ENCODE peak calls at places on chromosomes 6 and 20, in six cellular contexts. L is MM.1S, N is left ventricle myocardium inferior, P is foreskin keratinocyte, F is heart left ventricle, T is brain microvascular endothelial cell. X is an unnamed sample.
A peak's percentile ranks its signal among the peaks of the same experiment; 100 is the strongest.

GRCh38 chr20:46808565-46808964 is 86.1 kb upstream of the EYA2 start:
- DNase-seq in L (no peak), N (no peak), P (no peak), F (no peak), T (no peak), X (no peak)

GRCh38 chr6:37511910-37512399 is 12.3 kb upstream of the CCDC167 start:
- DNase-seq in L (no peak), N (no peak), P (no peak), F (no peak), T (no peak), X (no peak)

GRCh38 chr6:168155193-168155592 is 76.2 kb upstream of the FRMD1 start:
- DNase-seq in L (no peak), N (no peak), P (peak; percentile 19), F (no peak), T (peak; percentile 59), X (no peak)

GRCh38 chr20:34334654-34335407 is 28.2 kb upstream of the ITCH start:
- DNase-seq in L (no peak), N (no peak), P (no peak), F (no peak), T (no peak), X (no peak)

GRCh38 chr20:56360133-56360898 is 1.5 kb downstream of the FAM210B start:
- DNase-seq in L (no peak), N (no peak), P (no peak), F (no peak), T (no peak), X (no peak)

GRCh38 chr6:111605100-111605748 is 454 bp downstream of the TRAF3IP2 start:
- DNase-seq in L (peak; percentile 54), N (peak; percentile 81), P (no peak), F (peak; percentile 83), T (peak; percentile 66), X (peak; percentile 82)

GRCh38 chr6:53702316-53702715 is 36.8 kb upstream of the KLHL31 start:
- DNase-seq in L (no peak), N (no peak), P (no peak), F (no peak), T (no peak), X (no peak)

GRCh38 chr20:843908-844307 is 10.4 kb downstream of the FAM110A start:
- DNase-seq in L (no peak), N (no peak), P (peak; percentile 64), F (no peak), T (no peak), X (no peak)

GRCh38 chr6:149318581-149319286 is 1.2 kb downstream of the TAB2 start:
- DNase-seq in L (peak; percentile 43), N (no peak), P (no peak), F (no peak), T (no peak), X (no peak)
- H3K27ac ChIP-seq in L (peak overlapping the region; percentile 38), N (peak overlapping the region; percentile 99), P (peak overlapping the region; percentile 10), F (peak overlapping the region; percentile 97), T (peak overlapping the region; percentile 34), X (peak overlapping the region; percentile 97)

DNA sequence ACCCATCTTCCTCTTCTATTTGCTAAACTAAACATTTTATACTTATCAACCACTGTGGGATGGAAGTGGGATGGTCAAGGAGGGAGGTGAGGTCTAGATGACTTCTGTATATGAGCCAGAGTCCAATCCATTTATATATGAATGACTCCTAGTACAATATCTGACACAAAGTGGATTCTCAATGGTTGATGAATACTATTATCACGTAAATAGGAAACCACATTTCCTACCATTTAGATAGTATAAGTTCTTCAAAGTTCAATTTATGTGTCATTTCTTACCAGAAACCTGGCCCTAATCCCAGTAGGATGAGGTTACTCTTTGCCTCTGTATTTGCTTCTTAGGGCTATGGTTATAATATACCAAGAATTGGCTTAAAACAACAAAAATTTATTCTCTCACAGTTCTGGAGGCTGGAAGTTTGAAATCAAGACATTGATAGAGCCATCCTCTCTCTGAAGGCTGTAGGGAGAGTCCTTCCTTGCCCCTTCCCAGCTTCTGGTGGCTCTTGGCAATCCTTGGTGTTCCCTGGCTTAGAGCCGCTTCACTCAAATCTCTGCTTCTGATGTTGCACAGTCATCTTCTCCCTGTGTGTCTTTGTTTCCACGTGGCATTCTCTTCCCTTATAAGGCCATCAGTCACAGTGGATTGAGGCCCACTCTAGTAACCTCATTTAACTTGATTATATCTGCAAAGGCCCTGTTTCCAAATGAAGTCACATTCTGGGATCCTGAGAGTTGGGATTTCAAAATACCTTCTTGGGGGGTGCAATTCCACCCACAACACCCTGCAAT is 41.0 kb upstream of the RAB23 start:
- DNase-seq in L (no peak), N (no peak), P (peak; percentile 45), F (no peak), T (peak; percentile 92), X (no peak)
- H3K27ac ChIP-seq in L (no peak overlapping the region), N (peak overlapping the region; percentile 64), P (no peak overlapping the region), F (peak overlapping the region; percentile 66), T (peak overlapping the region; percentile 93), X (no peak overlapping the region)

GRCh38 chr20:3922223-3922982 is 33.2 kb downstream of the PANK2 start:
- DNase-seq in L (no peak), N (no peak), P (no peak), F (no peak), T (no peak), X (no peak)
- H3K27ac ChIP-seq in L (no peak overlapping the region), N (no peak overlapping the region), P (no peak overlapping the region), F (no peak overlapping the region), T (no peak overlapping the region), X (no peak overlapping the region)

GRCh38 chr6:87407896-87408720 is at the start of gene CFAP206:
- DNase-seq in L (peak; percentile 85), N (peak; percentile 75), P (peak; percentile 81), F (peak; percentile 89), T (peak; percentile 71), X (peak; percentile 91)
- H3K27ac ChIP-seq in L (peak within 1 kb of the TSS; percentile 45), N (peak within 1 kb of the TSS; percentile 89), P (peak within 1 kb of the TSS; percentile 11), F (peak within 1 kb of the TSS; percentile 80), T (peak within 1 kb of the TSS; percentile 76), X (peak within 1 kb of the TSS; percentile 81)

DNA sequence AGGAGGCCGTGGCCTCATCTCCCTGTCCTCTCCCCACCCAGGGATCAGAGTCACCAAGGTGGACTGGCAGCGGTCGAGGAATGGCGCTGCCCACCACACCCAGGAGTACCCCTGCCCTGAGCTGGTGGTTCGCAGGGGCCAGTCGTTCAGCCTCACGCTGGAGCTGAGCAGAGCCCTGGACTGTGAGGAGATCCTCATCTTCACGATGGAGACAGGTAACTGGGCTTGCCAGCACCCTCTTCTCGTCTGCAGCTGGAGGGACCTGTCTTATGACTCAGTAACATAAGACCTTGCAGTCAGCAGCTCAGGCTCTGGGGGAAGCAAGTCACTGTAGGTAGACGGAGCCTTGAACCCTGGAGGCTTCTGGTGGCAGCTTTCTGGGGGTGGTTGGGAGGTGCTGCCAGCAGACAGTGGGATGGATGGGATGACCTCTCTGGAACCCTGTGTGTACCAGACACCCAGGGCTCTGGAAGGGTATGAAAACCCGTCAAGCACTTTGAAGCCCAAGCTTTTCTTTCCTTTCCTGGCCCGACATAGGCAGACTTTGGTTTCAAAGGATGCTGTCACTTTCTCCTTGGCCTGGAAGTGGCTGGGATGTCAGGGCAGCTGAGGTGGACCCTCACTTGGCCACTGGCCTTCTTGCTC is 13.8 kb downstream of the TGM6 start:
- DNase-seq in L (no peak), N (no peak), P (peak; percentile 9), F (no peak), T (no peak), X (no peak)
- H3K27ac ChIP-seq in L (no peak overlapping the region), N (no peak overlapping the region), P (no peak overlapping the region), F (no peak overlapping the region), T (no peak overlapping the region), X (no peak overlapping the region)

DNA sequence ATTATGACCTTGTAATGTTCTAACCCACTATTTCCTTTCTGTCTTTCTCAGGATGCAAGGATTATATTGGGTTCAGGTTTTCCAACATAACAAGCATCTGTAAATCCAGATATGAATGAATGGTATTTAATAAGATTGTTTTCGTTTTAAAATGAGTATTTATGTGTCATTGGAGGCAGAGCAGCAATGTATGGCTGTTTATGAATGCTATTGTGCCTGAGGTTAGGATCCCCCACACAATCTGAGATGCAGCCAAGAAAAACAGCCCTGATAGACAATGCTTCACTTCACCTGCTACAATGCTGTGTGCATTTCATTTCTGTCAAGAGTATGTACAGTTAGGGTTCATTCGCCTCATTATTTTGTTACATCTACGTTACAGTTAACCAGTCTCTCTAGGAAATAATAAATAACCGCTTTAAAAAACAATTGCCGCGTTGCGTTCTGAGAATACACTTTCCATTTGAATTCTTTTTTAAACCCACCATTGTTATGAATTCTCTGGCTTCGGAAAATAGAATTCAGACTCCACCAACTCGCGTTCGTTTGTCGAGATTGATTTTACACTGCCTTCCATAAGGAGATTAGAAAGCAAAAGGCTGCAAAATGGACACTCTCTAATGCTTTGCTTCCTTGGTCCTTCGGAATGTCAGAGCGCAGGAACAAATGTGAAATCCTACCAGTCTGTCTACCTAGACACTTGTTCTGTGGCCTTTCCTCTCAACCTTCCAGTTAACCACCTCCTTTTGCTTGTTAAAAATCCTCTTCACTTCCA is 19.5 kb downstream of the TFAP2A start:
- DNase-seq in L (no peak), N (no peak), P (peak; percentile 21), F (no peak), T (no peak), X (no peak)
- H3K27ac ChIP-seq in L (no peak overlapping the region), N (no peak overlapping the region), P (peak overlapping the region; percentile 31), F (no peak overlapping the region), T (no peak overlapping the region), X (no peak overlapping the region)

DNA sequence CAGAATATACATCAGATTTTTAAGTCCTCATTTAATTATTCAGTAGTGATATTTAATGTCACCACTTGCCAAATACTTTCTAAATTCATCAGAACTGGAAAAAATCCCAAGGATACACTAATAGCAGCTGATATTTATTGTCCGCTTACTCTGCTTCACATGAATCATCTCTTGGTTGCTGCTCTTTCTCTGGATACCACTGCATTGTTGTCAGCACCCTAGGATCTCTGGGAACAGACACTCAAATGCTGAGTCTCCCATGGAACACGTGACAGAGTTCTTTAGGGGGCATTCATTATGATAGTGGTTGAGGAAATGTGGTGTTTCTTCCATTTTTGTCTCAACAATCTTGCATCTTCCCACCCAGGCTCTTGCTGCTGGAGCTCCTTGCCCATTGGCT is 318.0 kb downstream of the RFPL4B start:
- DNase-seq in L (no peak), N (no peak), P (peak; percentile 10), F (no peak), T (peak; percentile 63), X (no peak)
- H3K27ac ChIP-seq in L (no peak overlapping the region), N (no peak overlapping the region), P (no peak overlapping the region), F (no peak overlapping the region), T (peak overlapping the region; percentile 37), X (no peak overlapping the region)

X was measured in upper lobe of right lung.